ENCODE peak calls at places on chromosomes 12 and 14, in four cellular contexts. L is H1, T is HepG2, D is HCT116. H is an unnamed sample.
A peak's percentile ranks its signal among the peaks of the same experiment; 100 is the strongest.

GRCh38 chr12:110780448-110780847 is 37.8 kb upstream of the PPP1CC start:
- DNase-seq in L (no peak), T (no peak), D (no peak), H (no peak)

GRCh38 chr14:66330218-66330617 is 156.0 kb upstream of the CCDC196 start:
- DNase-seq in L (no peak), T (no peak), D (no peak), H (no peak)

GRCh38 chr14:37270629-37271028 is 72.9 kb downstream of the MIPOL1 start:
- DNase-seq in L (no peak), T (peak; percentile 42), D (no peak), H (no peak)

GRCh38 chr12:6955462-6956331 is 4.5 kb downstream of the PTPN6 start:
- DNase-seq in L (no peak), T (no peak), D (no peak), H (no peak)

GRCh38 chr14:55274760-55275159 is 3.5 kb downstream of the FBXO34 start:
- DNase-seq in L (no peak), T (no peak), D (no peak), H (no peak)

GRCh38 chr14:37202265-37202664 is 4.5 kb downstream of the MIPOL1 start:
- DNase-seq in L (no peak), T (no peak), D (no peak), H (no peak)

GRCh38 chr12:23099104-23099503 is 474.1 kb downstream of the ETNK1 start:
- DNase-seq in L (no peak), T (no peak), D (no peak), H (no peak)

GRCh38 chr14:99123208-99123870 is 148.7 kb downstream of the BCL11B start:
- DNase-seq in L (peak; percentile 29), T (no peak), D (no peak), H (no peak)

GRCh38 chr12:130715150-130715995 is 726 bp downstream of the RIMBP2 start:
- DNase-seq in L (peak; percentile 58), T (no peak), D (no peak), H (no peak)

GRCh38 chr12:111406474-111407370 is 999 bp downstream of the SH2B3 start:
- DNase-seq in L (no peak), T (no peak), D (no peak), H (peak; percentile 35)

GRCh38 chr12:113310489-113310888 is 24.4 kb downstream of the SLC8B1 start:
- DNase-seq in L (no peak), T (peak; percentile 15), D (no peak), H (peak; percentile 38)

GRCh38 chr14:89801128-89801527 is 153.4 kb downstream of the EFCAB11 start:
- DNase-seq in L (no peak), T (no peak), D (no peak), H (no peak)

GRCh38 chr12:73465106-73465505 is 1072.5 kb upstream of the ATXN7L3B start:
- DNase-seq in L (peak; percentile 43), T (no peak), D (no peak), H (no peak)

GRCh38 chr14:93784878-93785277 is 3.4 kb downstream of the PRIMA1 start:
- DNase-seq in L (no peak), T (no peak), D (no peak), H (no peak)

GRCh38 chr14:76497550-76498484 is 121.9 kb downstream of the ESRRB start:
- DNase-seq in L (no peak), T (no peak), D (no peak), H (peak; percentile 32)

GRCh38 chr14:26867171-26867757 is 269.4 kb upstream of the NOVA1 start:
- DNase-seq in L (no peak), T (no peak), D (no peak), H (no peak)

GRCh38 chr14:98489115-98489514 is 782.9 kb downstream of the BCL11B start:
- DNase-seq in L (no peak), T (no peak), D (no peak), H (no peak)

GRCh38 chr12:117685115-117685926 is 283.5 kb downstream of the KSR2 start:
- DNase-seq in L (peak; percentile 80), T (peak; percentile 42), D (no peak), H (peak; percentile 37)

GRCh38 chr14:104517426-104517825 is 62.1 kb upstream of the C14orf180 start:
- DNase-seq in L (peak; percentile 11), T (no peak), D (no peak), H (no peak)

GRCh38 chr12:6337958-6338406 is 3.9 kb downstream of the TNFRSF1A start:
- DNase-seq in L (no peak), T (peak; percentile 30), D (no peak), H (no peak)

GRCh38 chr14:24289649-24290283 is 9.8 kb downstream of the DHRS1 start:
- DNase-seq in L (no peak), T (no peak), D (no peak), H (no peak)

GRCh38 chr12:46174061-46174662 is 94.7 kb downstream of the SLC38A1 start:
- DNase-seq in L (no peak), T (no peak), D (no peak), H (no peak)

DNA sequence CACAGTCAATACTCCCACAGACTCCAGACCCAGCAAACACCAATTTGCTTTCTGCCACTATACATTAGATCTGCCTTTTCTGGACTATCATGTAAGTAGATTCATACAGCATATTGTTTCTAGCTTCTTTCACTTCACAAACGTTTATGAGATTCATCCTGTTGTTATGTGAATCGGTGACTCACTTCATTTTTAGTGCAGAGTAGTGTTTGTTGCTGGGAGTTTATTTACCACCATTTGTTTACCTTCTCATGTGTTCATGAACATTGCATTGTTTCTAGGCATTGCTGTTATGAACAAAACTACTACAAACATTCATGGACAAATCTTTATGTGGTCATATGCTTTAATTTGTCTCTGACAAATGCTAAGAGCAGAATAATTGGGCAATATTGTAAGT is 807.8 kb upstream of the TMEM132C start:
- DNase-seq in L (no peak), T (no peak), D (no peak), H (no peak)
- TF ChIP-seq FOSL1 in L (no peak), T (no peak), D (no peak), H (no peak)

GRCh38 chr14:101588990-101589389 is 27.7 kb downstream of the DIO3 start:
- DNase-seq in L (no peak), T (peak; percentile 60), D (no peak), H (no peak)
- TF ChIP-seq FOSL1 in L (no peak), T (no peak), D (no peak), H (no peak)

DNA sequence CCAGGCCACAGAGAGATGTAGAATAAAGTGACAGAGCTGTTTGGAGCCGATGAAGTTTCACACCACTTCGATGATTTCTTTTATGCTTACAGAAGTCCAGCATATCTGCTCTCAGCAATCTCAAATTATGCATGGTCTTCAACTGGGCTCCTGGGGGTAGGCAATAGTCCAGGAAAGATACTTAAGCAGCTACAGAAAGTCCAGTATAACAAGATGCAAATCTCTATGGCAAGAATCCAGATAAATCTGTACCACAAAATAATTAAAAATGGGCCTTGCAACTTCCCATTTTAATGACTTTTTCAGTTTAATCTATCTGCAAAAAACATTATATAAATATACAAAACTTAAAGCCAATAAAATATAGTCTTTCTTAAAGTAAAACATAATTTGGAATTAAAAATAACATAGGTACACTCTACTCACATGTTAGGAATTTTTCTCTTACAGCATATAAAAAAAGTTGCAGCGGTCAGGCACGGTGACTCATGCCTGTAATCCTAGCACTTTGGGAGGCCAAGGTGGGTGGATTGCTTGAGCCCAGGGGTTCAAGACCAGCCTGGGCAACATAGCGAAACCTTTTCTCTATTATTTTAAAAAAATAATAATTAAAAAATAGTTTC is 20.5 kb upstream of the RAD51AP1 start:
- DNase-seq in L (no peak), T (no peak), D (peak; percentile 16), H (no peak)
- TF ChIP-seq FOSL1 in L (no peak), T (no peak), D (peak; percentile 46), H (no peak)

GRCh38 chr12:123660328-123660727 is 10.6 kb upstream of the TCTN2 start:
- DNase-seq in L (no peak), T (no peak), D (no peak), H (no peak)
- TF ChIP-seq FOSL1 in L (no peak), T (no peak), D (no peak), H (peak; percentile 65)

DNA sequence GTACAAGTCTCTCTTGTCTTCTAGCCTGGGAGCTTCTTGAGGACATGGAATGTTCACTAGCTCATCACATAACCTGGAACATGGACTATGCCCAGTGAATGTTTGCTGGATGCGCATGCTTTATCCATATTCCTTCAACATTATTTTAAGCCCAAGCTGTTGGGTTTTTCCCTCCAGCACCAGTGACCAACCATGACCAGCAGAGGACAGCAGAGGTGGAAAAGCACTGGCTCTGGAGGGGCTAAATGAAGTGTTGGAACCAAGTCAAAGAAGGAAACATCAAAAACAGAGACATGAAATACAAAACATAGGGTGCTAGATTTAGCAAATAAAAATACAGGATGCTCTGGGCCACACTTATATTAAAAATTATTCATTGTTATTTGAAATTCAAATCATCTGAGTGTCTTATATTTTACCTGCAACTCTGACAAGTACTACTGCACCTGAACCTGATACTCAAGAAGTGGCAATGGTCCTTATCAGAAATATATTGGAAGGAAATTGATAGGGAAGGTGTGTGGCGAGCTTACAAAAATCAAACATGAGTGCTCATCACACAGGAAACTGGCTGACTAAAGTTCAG is 23.1 kb upstream of the HELB start:
- DNase-seq in L (no peak), T (peak; percentile 27), D (peak; percentile 33), H (peak; percentile 16)
- TF ChIP-seq FOSL1 in L (no peak), T (no peak), D (no peak), H (no peak)

DNA sequence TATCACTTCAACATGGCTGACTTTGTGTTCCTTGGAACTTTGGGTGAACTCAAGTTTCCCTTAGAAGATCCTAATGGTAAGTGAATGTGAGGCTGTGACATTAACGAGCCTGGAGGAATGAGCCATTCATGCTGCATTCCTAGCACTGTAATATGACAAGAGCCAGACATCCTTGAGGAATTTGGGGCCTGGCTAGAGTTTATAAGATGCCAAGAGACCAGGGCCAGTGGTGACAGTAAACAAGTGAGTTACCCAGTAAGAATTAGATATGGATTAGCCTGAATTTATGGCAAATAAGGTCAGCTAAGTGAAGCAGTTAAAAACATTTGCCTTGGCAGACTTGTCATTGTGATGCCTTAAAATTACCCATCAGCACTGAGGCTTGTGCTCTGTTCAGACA is 232.4 kb downstream of the AKAP6 start:
- DNase-seq in L (no peak), T (no peak), D (no peak), H (no peak)
- TF ChIP-seq FOSL1 in L (no peak), T (no peak), D (no peak), H (no peak)

H was measured in K562.